ENCODE peak calls at places on chromosome 2, in four cellular contexts. H is MM.1S, B is heart left ventricle, E is kidney. R is an unnamed sample. For H3K4me1, the result is how much of the 10 kb centered on the place peaks cover.

GRCh38 chr2:98473995-98474780 is 29.5 kb downstream of the INPP4A start:
- DNase-seq in H (peak), B (no peak), E (no peak), R (no peak)

GRCh38 chr2:270861-271260 is 6.1 kb downstream of the ACP1 start:
- DNase-seq in H (no peak), B (no peak), E (no peak), R (no peak)

GRCh38 chr2:65819963-65820362 is 387.6 kb upstream of the SPRED2 start:
- DNase-seq in H (no peak), B (no peak), E (no peak), R (no peak)

GRCh38 chr2:51710222-51710621 is 678.3 kb upstream of the NRXN1 start:
- DNase-seq in H (peak), B (no peak), E (no peak), R (no peak)

GRCh38 chr2:167509585-167509984 is 621.3 kb downstream of the XIRP2 start:
- DNase-seq in H (no peak), B (no peak), E (no peak), R (no peak)

GRCh38 chr2:104975371-104975770 is 62.5 kb upstream of the MRPS9 start:
- DNase-seq in H (no peak), B (no peak), E (no peak), R (no peak)

GRCh38 chr2:240160291-240161086 is 20.0 kb upstream of the OTOS start:
- DNase-seq in H (no peak), B (no peak), E (peak), R (peak)

GRCh38 chr2:221097568-221097915 is 474.6 kb downstream of the EPHA4 start:
- DNase-seq in H (no peak), B (no peak), E (no peak), R (no peak)

GRCh38 chr2:219386532-219387280 is 1.0 kb downstream of the DNPEP start:
- DNase-seq in H (no peak), B (no peak), E (peak), R (peak)

GRCh38 chr2:99404039-99404799 is 67.0 kb downstream of the EIF5B start:
- DNase-seq in H (no peak), B (no peak), E (no peak), R (no peak)

GRCh38 chr2:158845869-158846268 is 50.8 kb downstream of the DAPL1 start:
- DNase-seq in H (no peak), B (no peak), E (no peak), R (no peak)

GRCh38 chr2:175175320-175175719 is 6.2 kb downstream of the ATP5MC3 start:
- DNase-seq in H (no peak), B (no peak), E (no peak), R (no peak)
- H3K4me1 ChIP-seq in H (under half), B (under half), E (under half), R (under half)

DNA sequence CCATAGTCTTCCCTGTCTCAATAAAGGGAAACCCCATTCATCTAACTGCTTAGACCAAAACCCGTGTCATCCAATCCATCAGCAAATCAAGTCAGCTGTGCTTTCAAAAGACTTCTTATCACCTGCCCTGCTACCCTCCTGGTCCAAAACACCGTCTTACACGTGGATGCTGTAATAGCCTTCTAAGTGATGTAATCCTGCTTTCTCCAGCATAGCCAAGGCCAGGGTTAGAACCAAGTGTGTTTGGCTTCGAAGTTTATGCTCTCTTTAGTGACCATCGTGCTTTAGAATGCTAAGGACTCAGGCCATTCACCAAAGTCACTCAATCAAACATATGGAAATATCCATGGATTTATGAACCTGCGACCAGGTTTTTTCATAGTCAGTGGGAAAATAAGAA is 25.5 kb downstream of the NEB start:
- DNase-seq in H (no peak), B (no peak), E (no peak), R (no peak)
- H3K4me1 ChIP-seq in H (under half), B (under half), E (under half), R (under half)

GRCh38 chr2:177252808-177253531 is 11.6 kb downstream of the NFE2L2 start:
- DNase-seq in H (no peak), B (no peak), E (no peak), R (no peak)

GRCh38 chr2:177256026-177256425 is 8.5 kb downstream of the NFE2L2 start:
- DNase-seq in H (no peak), B (no peak), E (no peak), R (no peak)

GRCh38 chr2:177255227-177255601 is 9.3 kb downstream of the NFE2L2 start:
- DNase-seq in H (no peak), B (no peak), E (no peak), R (no peak)

GRCh38 chr2:177254433-177255226 is 9.9 kb downstream of the NFE2L2 start:
- DNase-seq in H (no peak), B (peak), E (no peak), R (peak)

GRCh38 chr2:177253704-177254103 is 10.8 kb downstream of the NFE2L2 start:
- DNase-seq in H (no peak), B (no peak), E (no peak), R (no peak)
- H3K4me1 ChIP-seq in H (under half), B (half or more), E (half or more), R (half or more)

GRCh38 chr2:25310965-25311865 is 30.5 kb downstream of the DNMT3A start:
- DNase-seq in H (no peak), B (peak), E (peak), R (peak)

GRCh38 chr2:25308599-25308998 is 33.1 kb downstream of the DNMT3A start:
- DNase-seq in H (no peak), B (no peak), E (no peak), R (no peak)

GRCh38 chr2:25311866-25312575 is 29.7 kb downstream of the DNMT3A start:
- DNase-seq in H (no peak), B (no peak), E (peak), R (no peak)

GRCh38 chr2:25309402-25309801 is 32.3 kb downstream of the DNMT3A start:
- DNase-seq in H (peak), B (peak), E (no peak), R (no peak)

GRCh38 chr2:25310690-25310964 is 31.1 kb downstream of the DNMT3A start:
- DNase-seq in H (no peak), B (no peak), E (no peak), R (no peak)
- H3K4me1 ChIP-seq in H (under half), B (half or more), E (under half), R (half or more)

GRCh38 chr2:111903930-111904439 is 5.6 kb downstream of the MERTK start:
- DNase-seq in H (no peak), B (no peak), E (no peak), R (no peak)
- H3K4me1 ChIP-seq in H (under half), B (half or more), E (half or more), R (half or more)

GRCh38 chr2:127166221-127166860 is 53.8 kb downstream of the CYP27C1 start:
- DNase-seq in H (no peak), B (no peak), E (no peak), R (no peak)
- H3K4me1 ChIP-seq in H (under half), B (under half), E (under half), R (under half)

R was measured in lower lobe of right lung.